ENCODE peak calls at places on chromosomes 16 and 17, in six cellular contexts. G is K562, W is H7, Y is dorsolateral prefrontal cortex, K is hypothalamus, A is T47D. D is an unnamed sample.

GRCh38 chr17:42122371-42123303 is at the start of gene HSPB9:
- DNase-seq in G (no peak), A (no peak), K (no peak), W (peak), Y (no peak), D (no peak)

GRCh38 chr17:77875881-77876509 is 82.5 kb upstream of the TNRC6C start:
- DNase-seq in K (no peak), W (no peak), A (peak), Y (no peak), G (peak), D (no peak)

GRCh38 chr16:85458952-85459351 is 154.2 kb upstream of the GSE1 start:
- DNase-seq in G (no peak), W (no peak), K (no peak), A (peak), Y (peak), D (no peak)

GRCh38 chr17:37447641-37448040 is 41.0 kb downstream of the TADA2A start:
- DNase-seq in W (no peak), Y (no peak), G (no peak), K (no peak), A (no peak), D (no peak)

GRCh38 chr16:78443780-78444422 is 344.4 kb downstream of the WWOX start:
- DNase-seq in A (no peak), K (no peak), Y (no peak), W (no peak), G (peak), D (no peak)

GRCh38 chr16:483351-484075 is 44.0 kb upstream of the CAPN15 start:
- DNase-seq in W (peak), A (no peak), K (peak), Y (no peak), G (no peak), D (peak)

GRCh38 chr17:60170835-60171752 is 21.3 kb downstream of the CA4 start:
- DNase-seq in G (peak), W (no peak), Y (peak), A (peak), K (peak), D (peak)

GRCh38 chr16:963913-964695 is 6.7 kb downstream of the LMF1 start:
- DNase-seq in W (no peak), A (no peak), G (no peak), Y (no peak), K (no peak), D (no peak)

GRCh38 chr17:1961187-1961586 is 63.9 kb downstream of the RTN4RL1 start:
- DNase-seq in G (peak), Y (no peak), A (peak), W (peak), K (no peak), D (no peak)

GRCh38 chr16:24146523-24146922 is 109.6 kb upstream of the CACNG3 start:
- DNase-seq in G (no peak), Y (no peak), K (no peak), A (no peak), W (no peak), D (no peak)

GRCh38 chr16:65572156-65572555 is 450.3 kb upstream of the CDH11 start:
- DNase-seq in K (no peak), Y (no peak), G (no peak), A (no peak), W (no peak), D (no peak)

GRCh38 chr16:78284957-78285434 is 185.5 kb downstream of the WWOX start:
- DNase-seq in K (no peak), A (no peak), G (no peak), Y (no peak), W (no peak), D (no peak)

GRCh38 chr16:56246051-56246817 is 54.9 kb downstream of the GNAO1 start:
- DNase-seq in K (peak), A (peak), G (no peak), W (peak), Y (peak), D (peak)

GRCh38 chr17:50949128-50950001 is 83.2 kb upstream of the TOB1 start:
- DNase-seq in A (peak), K (no peak), Y (no peak), W (peak), G (no peak), D (no peak)

GRCh38 chr17:77581480-77581879 is 377.0 kb upstream of the TNRC6C start:
- DNase-seq in G (no peak), K (no peak), A (no peak), Y (no peak), W (no peak), D (no peak)

GRCh38 chr17:67518881-67519280 is 141.8 kb downstream of the PITPNC1 start:
- DNase-seq in Y (no peak), G (no peak), K (no peak), W (no peak), A (no peak), D (no peak)

GRCh38 chr16:54342001-54342776 is 55.6 kb upstream of the IRX3 start:
- DNase-seq in G (no peak), Y (no peak), A (peak), K (no peak), W (no peak), D (no peak)

GRCh38 chr17:56447166-56447565 is 146.3 kb upstream of the NOG start:
- DNase-seq in W (no peak), G (no peak), Y (no peak), A (no peak), K (no peak), D (no peak)

GRCh38 chr17:61517843-61518606 is 65.8 kb downstream of the TBX4 start:
- DNase-seq in A (no peak), K (no peak), W (no peak), G (no peak), Y (no peak), D (no peak)

GRCh38 chr17:66767164-66767933 is 67.6 kb upstream of the CACNG5 start:
- DNase-seq in G (no peak), K (no peak), W (no peak), A (no peak), Y (no peak), D (no peak)

GRCh38 chr16:73735018-73735417 is 561.6 kb upstream of the PSMD7 start:
- DNase-seq in A (no peak), K (no peak), W (no peak), G (no peak), Y (no peak), D (no peak)

GRCh38 chr17:14334261-14334860 is 33.5 kb downstream of the HS3ST3B1 start:
- DNase-seq in G (no peak), K (no peak), A (no peak), W (no peak), Y (no peak), D (no peak)

GRCh38 chr17:49585422-49586027 is 9.9 kb downstream of the NXPH3 start:
- DNase-seq in W (peak), Y (no peak), A (peak), K (no peak), G (peak), D (no peak)

GRCh38 chr17:65023791-65024190 is 32.7 kb downstream of the GNA13 start:
- DNase-seq in W (no peak), G (no peak), Y (no peak), K (no peak), A (no peak), D (no peak)

GRCh38 chr16:14628806-14629611 is 1.1 kb downstream of the PARN start:
- DNase-seq in A (no peak), G (no peak), Y (no peak), K (no peak), W (no peak), D (no peak)

GRCh38 chr16:31225193-31225592 is 8.3 kb upstream of the PYDC1 start:
- DNase-seq in W (peak), Y (no peak), A (no peak), G (peak), K (no peak), D (no peak)

GRCh38 chr17:73393962-73394361 is 82.2 kb upstream of the CDC42EP4 start:
- DNase-seq in K (no peak), G (no peak), Y (peak), W (peak), A (no peak), D (no peak)

GRCh38 chr16:85888405-85889331 is 10.3 kb upstream of the IRF8 start:
- DNase-seq in W (no peak), A (no peak), K (no peak), Y (no peak), G (no peak), D (no peak)

GRCh38 chr17:32503251-32504165 is 16.7 kb downstream of the CDK5R1 start:
- DNase-seq in G (no peak), K (peak), A (no peak), W (peak), Y (no peak), D (no peak)

GRCh38 chr17:57946798-57947358 is 8.3 kb downstream of the CUEDC1 start:
- DNase-seq in A (peak), G (peak), K (peak), Y (no peak), W (peak), D (no peak)

GRCh38 chr17:3794890-3795757 is 5.9 kb downstream of the ITGAE start:
- DNase-seq in K (no peak), A (no peak), G (no peak), W (peak), Y (no peak), D (no peak)

GRCh38 chr17:57940217-57940616 is 15.0 kb downstream of the CUEDC1 start:
- DNase-seq in W (peak), A (peak), G (no peak), Y (no peak), K (peak), D (no peak)

GRCh38 chr17:64145751-64146417 is 15.9 kb upstream of the ERN1 start:
- DNase-seq in A (peak), G (peak), Y (peak), W (peak), K (peak), D (peak)

GRCh38 chr16:31455601-31456314 is 3.5 kb upstream of the ARMC5 start:
- DNase-seq in A (peak), W (no peak), K (no peak), Y (no peak), G (peak), D (no peak)

GRCh38 chr16:52497067-52497816 is 49.7 kb downstream of the TOX3 start:
- DNase-seq in K (no peak), G (no peak), A (peak), W (no peak), Y (no peak), D (no peak)

GRCh38 chr16:3879258-3879886 is 1.1 kb downstream of the CREBBP start:
- DNase-seq in W (no peak), A (peak), G (no peak), Y (no peak), K (no peak), D (peak)

GRCh38 chr17:16948587-16949376 is 23.1 kb downstream of the TNFRSF13B start:
- DNase-seq in A (no peak), Y (no peak), G (no peak), W (no peak), K (no peak), D (no peak)